ENCODE peak calls at places on chromosomes 6 and 20, in eight cellular contexts. H is right lobe of liver, J is body of pancreas, W is prostate gland, B is suprapubic skin, U is H54, Z is stomach, Q is lower leg skin. S is an unnamed sample.

GRCh38 chr6:79170915-79171314 is 63.6 kb downstream of the HMGN3 start:
- DNase-seq in H (no peak), B (no peak), U (no peak), Q (no peak), J (no peak), Z (no peak), W (peak; percentile 24), S (no peak)

GRCh38 chr6:136408205-136408604 is 118.6 kb upstream of the BCLAF1 start:
- DNase-seq in Z (no peak), Q (no peak), U (no peak), W (no peak), B (no peak), J (no peak), H (no peak), S (no peak)

GRCh38 chr6:105748737-105749161 is 337.4 kb upstream of the PRDM1 start:
- DNase-seq in Q (no peak), Z (no peak), J (no peak), U (no peak), W (no peak), H (no peak), B (no peak), S (peak; percentile 14)

GRCh38 chr20:62122659-62123449 is 579 bp downstream of the LSM14B start:
- DNase-seq in Q (no peak), B (peak; percentile 75), Z (peak; percentile 63), W (peak; percentile 33), J (peak; percentile 66), H (peak; percentile 67), U (no peak), S (peak; percentile 72)

GRCh38 chr6:14105547-14105946 is 12.0 kb upstream of the CD83 start:
- DNase-seq in Z (no peak), H (no peak), Q (no peak), W (no peak), U (no peak), J (no peak), B (no peak), S (no peak)

GRCh38 chr6:107414246-107414645 is 45.1 kb downstream of the PDSS2 start:
- DNase-seq in W (no peak), B (no peak), Z (no peak), U (no peak), H (no peak), Q (no peak), J (no peak), S (no peak)

GRCh38 chr20:63546686-63547483 is 664 bp downstream of the SRMS start:
- DNase-seq in J (no peak), U (no peak), B (no peak), H (no peak), Q (no peak), Z (no peak), W (no peak), S (no peak)

GRCh38 chr6:154370545-154370944 is 13.9 kb upstream of the IPCEF1 start:
- DNase-seq in Z (no peak), J (peak; percentile 27), H (no peak), U (no peak), B (no peak), W (no peak), Q (no peak), S (peak; percentile 8)

GRCh38 chr6:139588076-139588639 is 213.7 kb upstream of the CITED2 start:
- DNase-seq in B (no peak), W (peak; percentile 65), H (no peak), Q (no peak), U (no peak), J (peak; percentile 89), Z (peak; percentile 84), S (peak; percentile 64)

GRCh38 chr6:105522626-105523322 is 119.9 kb upstream of the PREP start:
- DNase-seq in J (no peak), W (no peak), Q (no peak), H (no peak), Z (no peak), U (no peak), B (no peak), S (peak; percentile 76)

GRCh38 chr6:149779644-149779963 is 30.1 kb downstream of the PCMT1 start:
- DNase-seq in U (no peak), Z (no peak), Q (no peak), W (no peak), B (no peak), J (no peak), H (no peak), S (no peak)

GRCh38 chr6:70547313-70547712 is 19.4 kb upstream of the SDHAF4 start:
- DNase-seq in Q (no peak), W (no peak), H (no peak), B (no peak), J (no peak), Z (no peak), U (no peak), S (peak; percentile 19)

GRCh38 chr6:80488190-80488589 is 381.7 kb downstream of the BCKDHB start:
- DNase-seq in H (no peak), W (no peak), Q (no peak), B (no peak), U (no peak), J (no peak), Z (no peak), S (no peak)

GRCh38 chr6:27893059-27893835 is 18.9 kb downstream of the OR2B2 start:
- DNase-seq in U (peak; percentile 71), H (peak; percentile 88), W (peak; percentile 89), Q (peak; percentile 85), J (peak; percentile 80), Z (peak; percentile 92), B (peak; percentile 87), S (peak; percentile 98)

GRCh38 chr6:27891300-27891913 is 20.8 kb downstream of the OR2B2 start:
- DNase-seq in J (no peak), U (no peak), Q (no peak), W (no peak), B (no peak), Z (no peak), H (no peak), S (peak; percentile 75)

GRCh38 chr6:27893836-27894807 is 18.1 kb downstream of the OR2B2 start:
- DNase-seq in Q (peak; percentile 87), J (peak; percentile 81), H (peak; percentile 82), Z (peak; percentile 81), B (peak; percentile 93), U (no peak), W (peak; percentile 77), S (peak; percentile 97)

GRCh38 chr6:27890351-27891299 is 21.6 kb downstream of the OR2B2 start:
- DNase-seq in U (no peak), W (peak; percentile 58), Q (peak; percentile 54), H (peak; percentile 60), J (peak; percentile 35), B (no peak), Z (peak; percentile 71), S (peak; percentile 96)

GRCh38 chr6:27892596-27893058 is 19.6 kb downstream of the OR2B2 start:
- DNase-seq in Z (no peak), B (no peak), J (no peak), H (no peak), W (no peak), U (no peak), Q (no peak), S (no peak)
- TF ChIP-seq POLR2A in Z (no peak), B (no peak), J (no peak), H (no peak), W (no peak), U (no peak), Q (no peak), S (no peak)

DNA sequence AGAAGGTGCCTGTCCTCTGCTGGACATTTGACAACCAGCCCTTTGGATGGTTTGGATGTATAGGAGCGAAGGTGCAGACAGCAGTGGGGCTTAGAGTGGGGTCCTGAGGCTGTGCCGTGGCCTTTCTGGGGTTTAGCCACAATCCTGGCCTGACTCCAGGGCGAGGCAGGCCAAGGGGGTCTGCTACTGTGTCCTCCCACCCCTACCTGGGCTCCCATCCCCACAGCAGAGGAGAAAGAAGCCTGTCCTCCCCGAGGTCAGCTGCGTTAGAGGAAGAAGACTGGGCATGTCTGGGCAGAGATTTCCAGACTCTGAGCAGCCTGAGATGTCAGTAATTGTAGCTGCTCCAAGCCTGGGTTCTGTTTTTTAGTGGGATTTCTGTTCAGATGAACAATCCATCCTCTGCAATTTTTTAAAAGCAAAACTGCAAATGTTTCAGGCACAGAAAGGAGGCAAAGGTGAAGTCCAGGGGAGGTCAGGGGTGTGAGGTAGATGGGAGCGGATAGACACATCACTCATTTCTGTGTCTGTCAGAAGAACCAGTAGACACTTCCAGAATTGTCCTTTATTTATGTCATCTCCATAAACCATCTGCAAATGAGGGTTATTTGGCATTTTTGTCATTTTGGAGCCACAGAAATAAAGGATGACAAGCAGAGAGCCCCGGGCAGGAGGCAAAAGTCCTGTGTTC is 1.3 kb upstream of the CDKN1A start:
- DNase-seq in Q (no peak), U (no peak), W (peak; percentile 69), J (no peak), H (no peak), Z (no peak), B (no peak), S (no peak)
- TF ChIP-seq POLR2A in Q (no peak), U (no peak), W (peak; percentile 18), J (no peak), H (no peak), Z (no peak), B (no peak), S (no peak)

GRCh38 chr6:8063762-8064637 is at the start of gene BLOC1S5:
- DNase-seq in J (peak; percentile 98), B (peak; percentile 97), W (peak; percentile 96), Z (peak; percentile 98), H (peak; percentile 96), Q (peak; percentile 96), U (peak; percentile 71), S (peak; percentile 98)
- TF ChIP-seq POLR2A in J (no peak), B (peak; percentile 64), W (peak; percentile 64), Z (no peak), H (peak; percentile 77), Q (no peak), U (peak; percentile 59), S (peak; percentile 78)

GRCh38 chr6:28080631-28081485 is 490 bp downstream of the ZNF165 start:
- DNase-seq in Z (peak; percentile 95), U (peak; percentile 68), W (peak; percentile 93), Q (peak; percentile 95), H (peak; percentile 88), J (peak; percentile 97), B (peak; percentile 96), S (peak; percentile 97)
- TF ChIP-seq POLR2A in Z (no peak), U (peak; percentile 11), W (no peak), Q (no peak), H (peak; percentile 52), J (no peak), B (no peak), S (peak; percentile 73)

S was measured in erythroblast.